ENCODE peak calls at places on chromosomes 13 and 19, in four cellular contexts. One of them, this sample, is unnamed.

GRCh38 chr13:111919826-111920225 is 147.1 kb upstream of the SOX1 start:
- DNase-seq in fibroblast of mammary gland: no peak
- DNase-seq in retinal pigment epithelial cell: no peak
- DNase-seq in BJ: no peak
- DNase-seq in this sample: no peak

GRCh38 chr13:113907637-113908617 is 44.1 kb upstream of the GAS6 start:
- DNase-seq in BJ: peak; percentile 59
- DNase-seq in retinal pigment epithelial cell: no peak
- DNase-seq in fibroblast of mammary gland: peak; percentile 91
- DNase-seq in this sample: peak; percentile 52

GRCh38 chr13:110329258-110329657 is 22.2 kb downstream of the COL4A2 start:
- DNase-seq in BJ: no peak
- DNase-seq in retinal pigment epithelial cell: no peak
- DNase-seq in fibroblast of mammary gland: no peak
- DNase-seq in this sample: no peak

GRCh38 chr19:7698583-7698982 is 3.3 kb downstream of the FCER2 start:
- DNase-seq in fibroblast of mammary gland: no peak
- DNase-seq in BJ: no peak
- DNase-seq in retinal pigment epithelial cell: no peak
- DNase-seq in this sample: no peak

GRCh38 chr13:44523176-44524017 is 52.7 kb downstream of the TSC22D1 start:
- DNase-seq in fibroblast of mammary gland: peak; percentile 52
- DNase-seq in retinal pigment epithelial cell: peak; percentile 79
- DNase-seq in BJ: peak; percentile 26
- DNase-seq in this sample: peak; percentile 39

GRCh38 chr19:53883231-53883661 is 1.2 kb downstream of the PRKCG start:
- DNase-seq in BJ: no peak
- DNase-seq in fibroblast of mammary gland: no peak
- DNase-seq in retinal pigment epithelial cell: no peak
- DNase-seq in this sample: no peak

GRCh38 chr13:61654501-61654900 is 238.9 kb upstream of the PCDH20 start:
- DNase-seq in fibroblast of mammary gland: no peak
- DNase-seq in BJ: no peak
- DNase-seq in retinal pigment epithelial cell: no peak
- DNase-seq in this sample: no peak

GRCh38 chr19:45251452-45252354 is 632 bp downstream of the MARK4 start:
- DNase-seq in retinal pigment epithelial cell: no peak
- DNase-seq in BJ: no peak
- DNase-seq in fibroblast of mammary gland: no peak
- DNase-seq in this sample: no peak

GRCh38 chr13:51689597-51689996 is 105.3 kb downstream of the WDFY2 start:
- DNase-seq in fibroblast of mammary gland: no peak
- DNase-seq in retinal pigment epithelial cell: peak; percentile 44
- DNase-seq in BJ: no peak
- DNase-seq in this sample: no peak

GRCh38 chr13:53143757-53144320 is 115.2 kb downstream of the OLFM4 start:
- DNase-seq in retinal pigment epithelial cell: no peak
- DNase-seq in fibroblast of mammary gland: no peak
- DNase-seq in BJ: no peak
- DNase-seq in this sample: no peak

GRCh38 chr13:110018009-110018408 is 231.6 kb upstream of the IRS2 start:
- DNase-seq in BJ: no peak
- DNase-seq in fibroblast of mammary gland: peak; percentile 50
- DNase-seq in retinal pigment epithelial cell: no peak
- DNase-seq in this sample: no peak

GRCh38 chr19:6590458-6591319 is at the start of gene CD70:
- DNase-seq in retinal pigment epithelial cell: no peak
- DNase-seq in fibroblast of mammary gland: no peak
- DNase-seq in BJ: no peak
- DNase-seq in this sample: no peak

GRCh38 chr13:97600438-97601080 is 166.6 kb downstream of the RAP2A start:
- DNase-seq in retinal pigment epithelial cell: peak; percentile 23
- DNase-seq in fibroblast of mammary gland: peak; percentile 77
- DNase-seq in BJ: peak; percentile 4
- DNase-seq in this sample: peak; percentile 33

GRCh38 chr13:56850852-56851251 is 289.9 kb upstream of the PRR20A start:
- DNase-seq in fibroblast of mammary gland: no peak
- DNase-seq in retinal pigment epithelial cell: no peak
- DNase-seq in BJ: no peak
- DNase-seq in this sample: no peak

GRCh38 chr19:38932425-38933179 is 1.9 kb downstream of the MRPS12 start:
- DNase-seq in fibroblast of mammary gland: peak; percentile 57
- DNase-seq in retinal pigment epithelial cell: no peak
- DNase-seq in BJ: no peak
- DNase-seq in this sample: no peak

GRCh38 chr19:40726279-40726678 is 9.4 kb downstream of the ITPKC start:
- DNase-seq in BJ: no peak
- DNase-seq in retinal pigment epithelial cell: no peak
- DNase-seq in fibroblast of mammary gland: no peak
- DNase-seq in this sample: no peak

GRCh38 chr13:78638216-78638615 is 20.7 kb downstream of the OBI1 start:
- DNase-seq in retinal pigment epithelial cell: no peak
- DNase-seq in BJ: no peak
- DNase-seq in fibroblast of mammary gland: no peak
- DNase-seq in this sample: no peak

GRCh38 chr13:44605275-44605674 is 29.1 kb upstream of the TSC22D1 start:
- DNase-seq in retinal pigment epithelial cell: no peak
- DNase-seq in BJ: no peak
- DNase-seq in fibroblast of mammary gland: peak; percentile 18
- DNase-seq in this sample: no peak

GRCh38 chr19:53394974-53395839 is at the start of gene ZNF765:
- DNase-seq in fibroblast of mammary gland: peak; percentile 88
- DNase-seq in BJ: peak; percentile 39
- DNase-seq in retinal pigment epithelial cell: peak; percentile 43
- DNase-seq in this sample: peak; percentile 80

GRCh38 chr19:49805822-49806612 is 7.1 kb downstream of the FUZ start:
- DNase-seq in BJ: no peak
- DNase-seq in fibroblast of mammary gland: no peak
- DNase-seq in retinal pigment epithelial cell: no peak
- DNase-seq in this sample: no peak

GRCh38 chr19:5001547-5002131 is 32.7 kb downstream of the KDM4B start:
- DNase-seq in fibroblast of mammary gland: peak; percentile 88
- DNase-seq in retinal pigment epithelial cell: no peak
- DNase-seq in BJ: peak; percentile 34
- DNase-seq in this sample: peak; percentile 43

GRCh38 chr19:12194827-12195500 is 32.1 kb downstream of the ZNF136 start:
- DNase-seq in fibroblast of mammary gland: peak; percentile 52
- DNase-seq in BJ: no peak
- DNase-seq in retinal pigment epithelial cell: peak; percentile 49
- DNase-seq in this sample: peak; percentile 24

GRCh38 chr19:20863176-20863575 is 59.9 kb upstream of the ZNF85 start:
- DNase-seq in retinal pigment epithelial cell: no peak
- DNase-seq in BJ: no peak
- DNase-seq in fibroblast of mammary gland: no peak
- DNase-seq in this sample: no peak

GRCh38 chr19:6108721-6109633 is 1.3 kb downstream of the RFX2 start:
- DNase-seq in retinal pigment epithelial cell: no peak
- DNase-seq in BJ: no peak
- DNase-seq in fibroblast of mammary gland: peak; percentile 59
- DNase-seq in this sample: no peak

GRCh38 chr13:98525452-98525851 is 51.5 kb downstream of the STK24 start:
- DNase-seq in retinal pigment epithelial cell: no peak
- DNase-seq in BJ: no peak
- DNase-seq in fibroblast of mammary gland: no peak
- DNase-seq in this sample: no peak

GRCh38 chr13:110648848-110649421 is 33.6 kb downstream of the NAXD start:
- DNase-seq in retinal pigment epithelial cell: no peak
- DNase-seq in BJ: no peak
- DNase-seq in fibroblast of mammary gland: no peak
- DNase-seq in this sample: no peak

GRCh38 chr13:103883152-103883551 is 816.9 kb upstream of the SLC10A2 start:
- DNase-seq in fibroblast of mammary gland: peak; percentile 87
- DNase-seq in retinal pigment epithelial cell: peak; percentile 89
- DNase-seq in BJ: peak; percentile 90
- DNase-seq in this sample: peak; percentile 90

GRCh38 chr19:5557691-5558090 is 10.1 kb downstream of the TINCR start:
- DNase-seq in fibroblast of mammary gland: no peak
- DNase-seq in BJ: no peak
- DNase-seq in retinal pigment epithelial cell: no peak
- DNase-seq in this sample: no peak

GRCh38 chr19:56837892-56838679 is 2.4 kb downstream of the PEG3 start:
- DNase-seq in fibroblast of mammary gland: peak; percentile 39
- DNase-seq in BJ: no peak
- DNase-seq in retinal pigment epithelial cell: peak; percentile 17
- DNase-seq in this sample: no peak

GRCh38 chr13:48749699-48750473 is 96.2 kb downstream of the CYSLTR2 start:
- DNase-seq in BJ: peak; percentile 77
- DNase-seq in retinal pigment epithelial cell: peak; percentile 83
- DNase-seq in fibroblast of mammary gland: peak; percentile 100
- DNase-seq in this sample: peak; percentile 89

DNA sequence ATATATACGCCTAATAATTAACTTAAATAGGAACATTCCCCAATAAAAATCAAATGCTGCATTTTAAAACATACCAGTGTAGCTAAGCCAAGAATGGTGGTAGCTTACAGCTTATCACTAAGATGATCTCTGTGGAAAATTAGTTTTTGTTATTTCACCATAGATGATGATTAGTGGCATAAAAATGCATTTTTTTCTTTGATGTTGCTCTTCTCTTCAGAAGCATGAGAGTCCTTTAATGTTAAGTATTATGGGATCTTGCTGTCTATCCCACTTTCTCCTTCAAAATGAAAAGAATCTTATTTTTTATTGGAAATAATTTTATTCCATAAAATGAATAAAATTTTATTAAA is 731.0 kb downstream of the SLITRK1 start:
- DNase-seq in retinal pigment epithelial cell: peak; percentile 2
- DNase-seq in fibroblast of mammary gland: peak; percentile 22
- DNase-seq in BJ: peak; percentile 16
- DNase-seq in this sample: no peak
- H3K4me3 ChIP-seq in retinal pigment epithelial cell: no peak overlapping the region
- H3K4me3 ChIP-seq in fibroblast of mammary gland: no peak overlapping the region
- H3K4me3 ChIP-seq in BJ: no peak overlapping the region
- H3K4me3 ChIP-seq in this sample: no peak overlapping the region

DNA sequence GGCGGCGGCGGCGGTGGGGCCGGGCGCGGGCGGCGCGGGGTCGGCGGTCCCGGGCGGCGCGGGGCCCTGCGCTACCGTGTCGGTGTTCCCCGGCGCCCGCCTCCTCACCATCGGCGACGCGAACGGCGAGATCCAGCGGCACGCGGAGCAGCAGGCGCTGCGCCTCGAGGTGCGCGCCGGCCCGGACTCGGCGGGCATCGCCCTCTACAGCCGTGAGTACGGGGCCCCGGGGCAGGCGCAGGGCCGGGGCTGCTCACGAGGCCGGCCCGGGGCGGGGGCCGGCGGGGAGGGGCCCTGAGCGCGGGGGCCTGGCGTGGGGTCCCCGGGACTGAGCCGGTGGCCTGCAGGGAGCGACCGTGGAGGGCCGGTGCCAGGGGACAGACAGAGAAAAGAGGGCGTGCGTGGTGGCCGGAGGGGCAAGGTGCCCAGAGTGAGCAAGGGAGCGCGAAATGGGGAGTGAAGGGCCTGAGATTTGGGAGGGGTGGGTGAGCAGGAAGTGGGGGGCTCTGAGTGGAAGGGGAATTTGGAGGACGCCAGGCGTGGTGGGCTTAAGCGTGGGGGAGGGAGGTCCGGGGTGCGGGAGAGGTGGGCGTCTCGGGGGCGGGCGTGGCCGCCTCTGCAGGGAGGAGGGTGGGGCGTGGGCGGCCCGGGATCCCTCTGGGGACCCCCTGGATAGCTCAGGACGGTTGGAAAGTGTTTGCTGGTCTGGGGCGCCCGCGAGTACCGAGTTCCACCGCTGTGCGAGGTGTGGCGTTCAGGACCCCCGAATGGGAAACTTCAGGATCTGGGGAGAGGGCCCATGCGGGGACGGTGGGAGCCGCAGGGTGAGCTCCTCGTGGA is 578 bp downstream of the CARM1 start:
- DNase-seq in BJ: no peak
- DNase-seq in fibroblast of mammary gland: no peak
- DNase-seq in retinal pigment epithelial cell: no peak
- DNase-seq in this sample: no peak
- TF ChIP-seq CTCF in BJ: peak; percentile 30
- TF ChIP-seq CTCF in fibroblast of mammary gland: peak; percentile 1
- TF ChIP-seq CTCF in retinal pigment epithelial cell: peak; percentile 8
- TF ChIP-seq CTCF in this sample: peak; percentile 11

DNA sequence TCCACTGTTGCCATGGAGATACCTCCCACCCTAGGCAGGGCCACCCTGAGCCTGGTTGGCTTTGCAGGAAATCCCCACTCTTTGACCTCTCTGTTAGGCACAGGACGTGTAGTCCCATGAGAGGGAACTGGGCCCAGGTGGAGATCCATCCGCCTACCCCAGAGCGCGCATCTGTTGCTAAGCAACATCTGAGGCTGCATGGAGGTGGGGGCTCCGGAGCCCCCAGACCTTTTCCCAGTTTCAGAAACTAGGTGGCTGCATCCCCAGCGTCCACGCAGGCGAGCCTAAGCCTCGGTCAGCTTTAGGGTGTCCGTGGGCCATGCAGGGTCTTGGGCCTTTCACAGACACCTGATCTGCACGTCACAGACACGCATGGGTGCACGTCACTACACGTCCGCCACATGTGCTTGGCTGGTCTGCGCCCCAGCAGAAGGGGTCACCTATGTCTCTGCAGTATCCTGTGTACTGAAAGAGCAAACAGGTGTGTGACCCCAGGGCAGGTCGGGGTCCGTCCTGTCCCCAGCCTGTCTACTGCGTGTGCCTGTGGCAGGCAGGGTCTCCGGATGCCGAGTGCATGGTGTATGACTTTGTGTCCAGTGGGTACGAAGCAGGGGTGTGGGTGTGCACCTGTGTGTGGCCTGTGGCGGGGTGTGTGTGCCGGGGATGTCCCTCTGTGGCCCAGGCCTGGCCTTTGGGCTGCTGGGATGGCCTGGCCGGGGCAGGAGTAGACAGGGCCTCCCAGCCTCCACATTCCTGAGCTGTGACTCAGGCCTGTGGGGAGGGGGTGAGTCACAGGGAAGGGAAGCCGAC is 4.1 kb upstream of the CIRBP start:
- DNase-seq in fibroblast of mammary gland: peak; percentile 94
- DNase-seq in BJ: no peak
- DNase-seq in retinal pigment epithelial cell: no peak
- DNase-seq in this sample: peak; percentile 45
- H3K4me3 ChIP-seq in fibroblast of mammary gland: no peak overlapping the region
- H3K4me3 ChIP-seq in BJ: no peak overlapping the region
- H3K4me3 ChIP-seq in retinal pigment epithelial cell: no peak overlapping the region
- H3K4me3 ChIP-seq in this sample: no peak overlapping the region

DNA sequence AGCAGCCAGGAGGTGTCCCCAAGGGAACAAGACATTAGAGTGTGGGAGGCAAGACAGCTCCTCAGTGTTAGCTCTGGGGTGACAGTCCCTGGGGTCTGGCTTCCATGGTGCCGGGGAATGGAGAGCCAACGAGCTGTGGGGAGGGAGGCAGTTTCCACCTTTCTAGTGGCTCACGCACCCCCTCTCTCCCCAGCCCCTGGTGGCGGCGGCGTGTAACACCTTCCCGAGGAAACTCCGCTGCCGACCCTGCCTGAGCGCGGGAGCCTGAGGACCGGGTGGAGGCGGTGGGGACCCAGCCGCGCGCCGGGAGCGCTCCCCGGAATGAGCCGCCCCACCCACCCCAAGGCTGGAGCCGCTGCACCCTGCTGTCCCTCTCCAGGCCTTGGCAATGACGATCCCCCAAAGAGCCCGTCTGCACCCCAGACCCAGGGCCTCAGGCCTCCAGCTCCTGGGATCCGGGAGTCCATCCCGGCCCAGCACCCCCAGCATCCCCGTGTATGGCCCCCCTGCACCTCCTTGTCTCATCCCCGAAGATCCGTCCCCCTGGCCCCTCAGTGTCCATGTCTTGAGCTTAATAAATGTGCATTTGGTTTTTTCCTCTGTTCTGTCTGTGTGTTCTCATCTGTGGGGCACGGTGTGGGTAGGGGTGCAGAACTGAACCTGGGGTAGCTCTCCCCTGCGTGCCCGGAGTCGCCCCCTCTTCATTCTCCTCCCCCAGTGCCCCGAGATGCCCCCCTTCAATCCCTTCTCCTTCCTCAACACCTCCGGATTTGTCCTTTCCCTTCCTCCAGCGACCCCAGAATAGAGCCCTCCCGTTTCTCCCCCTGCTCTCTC is 617 bp upstream of the FXYD5 start:
- DNase-seq in BJ: no peak
- DNase-seq in fibroblast of mammary gland: no peak
- DNase-seq in retinal pigment epithelial cell: no peak
- DNase-seq in this sample: no peak
- TF ChIP-seq CTCF in BJ: peak; percentile 78
- TF ChIP-seq CTCF in fibroblast of mammary gland: peak; percentile 50
- TF ChIP-seq CTCF in retinal pigment epithelial cell: peak; percentile 66
- TF ChIP-seq CTCF in this sample: peak; percentile 71

This sample was measured in astrocyte of the cerebellum.